ENCODE peak calls at places on chromosomes 12 and 14, in eight cellular contexts. O is GM23248, U is stomach, B is heart right ventricle, S is colonic mucosa, Q is body of pancreas, L is endothelial cell of umbilical vein, H is cardiac muscle cell. R is an unnamed sample.

GRCh38 chr12:4203772-4204376 is 69.7 kb upstream of the CCND2 start:
- DNase-seq in B (no peak), U (no peak), O (no peak), S (no peak), L (no peak), H (no peak), Q (no peak), R (no peak)

GRCh38 chr12:78928200-78929074 is 63.9 kb downstream of the SYT1 start:
- DNase-seq in B (no peak), H (no peak), Q (no peak), L (peak; percentile 1), U (no peak), O (peak; percentile 42), S (no peak), R (no peak)

GRCh38 chr14:89144642-89145041 is 272.4 kb downstream of the FOXN3 start:
- DNase-seq in L (no peak), B (no peak), Q (no peak), O (no peak), S (no peak), U (no peak), H (no peak), R (no peak)

GRCh38 chr12:110269622-110270124 is 11.4 kb upstream of the ATP2A2 start:
- DNase-seq in U (no peak), S (no peak), O (peak; percentile 86), Q (no peak), H (no peak), L (peak; percentile 44), B (no peak), R (peak; percentile 30)

GRCh38 chr12:111297703-111298426 is 71.0 kb downstream of the PHETA1 start:
- DNase-seq in U (no peak), L (no peak), S (no peak), Q (no peak), B (no peak), H (no peak), O (no peak), R (no peak)

GRCh38 chr14:104392001-104392395 is 187.6 kb upstream of the C14orf180 start:
- DNase-seq in H (no peak), L (no peak), U (no peak), O (no peak), B (no peak), Q (no peak), S (peak; percentile 7), R (no peak)

GRCh38 chr14:101077511-101078074 is 174.1 kb upstream of the RTL1 start:
- DNase-seq in O (peak; percentile 67), H (peak; percentile 64), B (no peak), U (peak; percentile 13), L (peak; percentile 73), Q (no peak), S (peak; percentile 9), R (no peak)

GRCh38 chr14:67151082-67151666 is 38.1 kb upstream of the GARIN2 start:
- DNase-seq in H (no peak), S (no peak), L (no peak), B (no peak), O (peak; percentile 15), Q (no peak), U (no peak), R (no peak)

GRCh38 chr12:57518176-57518919 is 2.0 kb downstream of the DDIT3 start:
- DNase-seq in H (no peak), B (no peak), O (peak; percentile 52), U (no peak), Q (no peak), L (no peak), S (no peak), R (no peak)

GRCh38 chr12:57517187-57517586 is 3.1 kb downstream of the DDIT3 start:
- DNase-seq in L (peak; percentile 34), B (no peak), U (no peak), Q (peak; percentile 60), O (peak; percentile 83), S (no peak), H (no peak), R (peak; percentile 74)

GRCh38 chr12:57515468-57515933 is 4.8 kb downstream of the DDIT3 start:
- DNase-seq in H (no peak), Q (no peak), S (no peak), B (no peak), L (no peak), U (no peak), O (no peak), R (no peak)

GRCh38 chr12:57515934-57516541 is 4.3 kb downstream of the DDIT3 start:
- DNase-seq in U (no peak), H (no peak), B (no peak), S (no peak), Q (no peak), O (no peak), L (no peak), R (no peak)

GRCh38 chr12:57516617-57517153 is 3.6 kb downstream of the DDIT3 start:
- DNase-seq in Q (no peak), O (peak; percentile 27), U (no peak), H (no peak), L (no peak), B (no peak), S (no peak), R (no peak)
- H3K36me3 ChIP-seq in Q (peaks cover 4% of the 10 kb centered on the region), O (peaks cover 61% of the 10 kb centered on the region), U (peaks cover 61% of the 10 kb centered on the region), H (peaks cover 52% of the 10 kb centered on the region), L (peaks cover 30% of the 10 kb centered on the region), B (no peaks in the 10 kb centered on the region), S (peaks cover 23% of the 10 kb centered on the region), R (peaks cover 6% of the 10 kb centered on the region)

GRCh38 chr12:104670439-104671406 is 214.0 kb downstream of the CHST11 start:
- DNase-seq in O (peak; percentile 54), L (no peak), Q (no peak), S (no peak), H (no peak), U (no peak), B (no peak), R (no peak)

GRCh38 chr12:104672096-104672445 is 215.3 kb downstream of the CHST11 start:
- DNase-seq in H (no peak), S (no peak), B (no peak), U (no peak), L (no peak), Q (no peak), O (no peak), R (no peak)

GRCh38 chr12:104669851-104670337 is 213.1 kb downstream of the CHST11 start:
- DNase-seq in Q (no peak), S (peak; percentile 46), L (no peak), O (no peak), U (peak; percentile 59), B (peak; percentile 42), H (no peak), R (no peak)

GRCh38 chr12:104672501-104673265 is 215.9 kb downstream of the CHST11 start:
- DNase-seq in L (no peak), O (peak; percentile 91), U (no peak), H (no peak), Q (no peak), S (no peak), B (no peak), R (peak; percentile 69)

DNA sequence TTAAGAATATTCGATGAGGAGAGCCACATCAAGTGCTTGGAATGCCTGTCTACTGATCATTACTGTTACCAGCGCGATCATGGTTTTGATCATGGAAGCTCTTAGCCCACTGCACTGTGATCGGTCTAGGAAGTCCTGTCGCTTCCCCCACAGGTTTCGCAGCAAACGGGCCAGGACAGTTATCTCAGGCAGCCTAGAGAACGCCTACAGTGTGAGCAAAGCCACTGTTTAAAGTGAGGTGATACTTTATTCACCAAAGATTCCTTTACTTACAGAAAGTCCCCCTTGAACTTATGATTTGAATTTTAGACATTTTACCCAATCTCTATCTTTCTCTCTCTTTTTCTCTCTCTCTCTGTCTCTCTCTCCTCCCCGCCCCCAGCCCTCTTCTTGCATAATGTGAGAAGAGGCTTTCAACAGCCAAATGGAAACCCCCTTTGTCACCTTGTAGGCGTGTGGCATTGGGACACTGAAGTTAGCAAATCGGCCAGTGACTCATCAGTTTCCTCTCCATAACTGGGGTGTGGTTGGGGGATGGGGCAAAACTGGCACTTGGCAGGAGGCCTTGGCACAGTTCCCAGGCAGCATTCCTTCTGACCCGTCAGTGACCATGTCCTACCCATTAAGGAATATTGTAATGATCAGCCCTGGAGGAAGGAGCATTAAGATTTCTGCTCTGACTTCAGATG is 214.8 kb downstream of the CHST11 start:
- DNase-seq in S (peak; percentile 62), Q (peak; percentile 90), U (peak; percentile 92), O (peak; percentile 96), H (peak; percentile 69), L (peak; percentile 94), B (peak; percentile 73), R (peak; percentile 78)
- H3K4me1 ChIP-seq in S (peaks cover 10% of the 10 kb centered on the region), Q (peaks cover 60% of the 10 kb centered on the region), U (peaks cover 81% of the 10 kb centered on the region), O (peaks cover 34% of the 10 kb centered on the region), H (peaks cover 64% of the 10 kb centered on the region), L (peaks cover 19% of the 10 kb centered on the region), B (peaks cover 41% of the 10 kb centered on the region), R (peaks cover 23% of the 10 kb centered on the region)

DNA sequence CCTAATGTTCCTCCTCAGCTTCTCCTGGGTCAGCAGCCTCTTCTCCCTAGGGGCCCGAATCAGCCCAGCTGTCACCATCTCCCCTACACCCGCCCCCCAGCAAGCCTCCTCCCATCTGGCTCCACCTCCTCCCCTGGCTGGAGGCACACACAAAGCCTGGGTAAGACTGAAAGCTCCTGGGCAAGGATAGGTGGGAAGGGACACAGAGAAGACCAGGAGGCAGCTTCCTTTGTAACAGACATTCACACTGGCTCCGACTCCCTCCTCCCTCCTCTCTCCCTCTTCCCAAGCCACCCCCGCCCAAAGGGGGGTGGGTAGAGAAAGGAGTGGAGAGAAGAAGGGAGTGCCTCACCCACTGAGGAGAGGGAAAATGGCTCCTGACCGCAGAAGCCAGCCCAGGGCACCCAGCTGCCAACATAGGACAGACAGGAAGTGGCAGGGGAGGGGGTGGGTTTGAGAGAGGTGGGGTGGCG is 4.0 kb downstream of the CHD4 start:
- DNase-seq in S (peak; percentile 29), B (peak; percentile 69), H (peak; percentile 36), U (no peak), Q (peak; percentile 33), L (peak; percentile 13), O (peak; percentile 53), R (peak; percentile 61)
- H3K27ac ChIP-seq in S (no peak overlapping the region), B (peak overlapping the region; percentile 15), H (peak overlapping the region; percentile 52), U (no peak overlapping the region), Q (peak overlapping the region; percentile 24), L (no peak overlapping the region), O (no peak overlapping the region), R (no peak overlapping the region)

GRCh38 chr12:48767521-48767920 is 21.4 kb downstream of the ADCY6 start:
- DNase-seq in L (no peak), S (no peak), H (no peak), O (no peak), U (no peak), B (no peak), Q (no peak), R (no peak)

GRCh38 chr12:48770756-48771155 is 18.1 kb downstream of the ADCY6 start:
- DNase-seq in Q (no peak), H (no peak), O (no peak), L (no peak), U (no peak), B (no peak), S (no peak), R (no peak)

GRCh38 chr12:48767047-48767446 is 21.8 kb downstream of the ADCY6 start:
- DNase-seq in O (peak; percentile 48), U (no peak), S (no peak), Q (no peak), L (no peak), H (no peak), B (peak; percentile 59), R (no peak)

GRCh38 chr12:48768147-48768546 is 20.7 kb downstream of the ADCY6 start:
- DNase-seq in L (no peak), U (no peak), H (no peak), S (no peak), Q (no peak), O (no peak), B (no peak), R (no peak)

DNA sequence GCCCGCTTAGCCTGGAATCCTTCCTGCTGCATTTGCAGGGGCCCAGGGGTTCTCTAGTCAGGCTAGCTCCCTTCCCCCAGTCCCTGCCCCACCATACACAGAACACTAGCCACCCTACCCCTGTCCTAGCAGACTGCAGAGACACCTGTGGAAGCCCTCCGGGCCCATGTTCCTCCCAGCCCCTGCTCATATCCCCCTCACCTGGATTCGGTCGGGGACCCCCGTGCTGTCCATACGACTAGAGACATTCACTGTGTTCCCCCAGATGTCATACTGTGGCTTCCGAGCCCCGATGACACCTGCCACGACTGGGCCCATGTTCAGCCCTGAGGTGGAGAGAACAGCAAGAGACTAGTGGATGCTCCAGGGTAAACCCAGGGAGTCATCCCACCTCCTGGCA is 20.2 kb downstream of the ADCY6 start:
- DNase-seq in U (no peak), H (no peak), L (no peak), Q (no peak), S (no peak), O (no peak), B (no peak), R (no peak)
- H3K36me3 ChIP-seq in U (peaks cover 41% of the 10 kb centered on the region), H (peaks cover 59% of the 10 kb centered on the region), L (peaks cover 12% of the 10 kb centered on the region), Q (peaks cover 7% of the 10 kb centered on the region), S (peaks cover 10% of the 10 kb centered on the region), O (peaks cover 7% of the 10 kb centered on the region), B (no peaks in the 10 kb centered on the region), R (no peaks in the 10 kb centered on the region)

R was measured in gastrocnemius medialis.